ENCODE peak calls at places on chromosome 1, in ten cellular contexts. Y is NCI-H2029; Q is lung microvascular endothelial cell; U is caudate nucleus; I is HFFc6; V is iPS DF 6.9; B is renal cortical epithelial cell; T is cerebellar cortex; G is CD8-positive, alpha-beta memory T cell; S is T1000. P is an unnamed sample.

GRCh38 chr1:16617101-16617727 is 3.9 kb upstream of the NBPF1 start:
- DNase-seq in G (no peak), S (no peak), I (no peak), U (no peak), T (no peak), B (no peak), V (no peak), Q (no peak), Y (no peak), P (no peak)

GRCh38 chr1:221169447-221169889 is 290.2 kb downstream of the HLX start:
- DNase-seq in Q (peak; percentile 85), I (peak; percentile 9), B (peak; percentile 40), Y (no peak), S (no peak), G (no peak), V (peak; percentile 29), U (no peak), T (no peak), P (no peak)

GRCh38 chr1:187153047-187153446 is 324.3 kb downstream of the PLA2G4A start:
- DNase-seq in Y (no peak), I (no peak), Q (no peak), S (no peak), U (no peak), T (no peak), B (no peak), G (no peak), V (no peak), P (no peak)

GRCh38 chr1:29181413-29182225 is at the start of gene SRSF4:
- DNase-seq in G (peak; percentile 98), Q (peak; percentile 99), T (peak; percentile 98), Y (peak; percentile 97), I (peak; percentile 97), S (peak; percentile 99), U (peak; percentile 97), B (peak; percentile 92), V (peak; percentile 96), P (peak; percentile 97)

GRCh38 chr1:156750191-156750931 is 1.1 kb downstream of the HDGF start:
- DNase-seq in U (no peak), V (no peak), B (no peak), Q (peak; percentile 9), I (no peak), G (peak; percentile 60), T (no peak), Y (peak; percentile 71), S (no peak), P (no peak)

GRCh38 chr1:85311818-85312217 is 35.4 kb upstream of the BCL10 start:
- DNase-seq in V (no peak), G (no peak), T (no peak), Q (no peak), Y (no peak), B (peak; percentile 30), I (no peak), U (no peak), S (no peak), P (no peak)

GRCh38 chr1:215146252-215146975 is 63.9 kb downstream of the KCNK2 start:
- DNase-seq in T (no peak), U (no peak), I (peak; percentile 18), V (no peak), G (no peak), B (peak; percentile 51), S (peak; percentile 3), Y (no peak), Q (peak; percentile 43), P (peak; percentile 53)

GRCh38 chr1:66916320-66916719 is 8.3 kb downstream of the DNAI4 start:
- DNase-seq in I (no peak), B (no peak), V (no peak), S (no peak), Y (no peak), T (no peak), U (no peak), G (no peak), Q (no peak), P (peak; percentile 61)